ENCODE peak calls at places on chromosomes 12 and 14, in four cellular contexts. U is hypothalamus; I is stimulated activated CD8-positive, alpha-beta memory T cell treated with anti-CD3 and anti-CD28 coated beads, Interleukin-4, amount 100 ng/mL, for 1 hour; P is stimulated activated CD4-positive, alpha-beta T cell treated with anti-CD3 and anti-CD28 coated beads, Interleukin-4, amount 100 ng/mL, for 48 hours. S is an unnamed sample.
A peak's percentile ranks its signal among the peaks of the same experiment; 100 is the strongest.

GRCh38 chr12:129540249-129540648 is 363.6 kb downstream of the TMEM132D start:
- DNase-seq in I (no peak), P (no peak), U (no peak), S (no peak)

GRCh38 chr12:10722502-10722904 is 620 bp downstream of the YBX3 start:
- DNase-seq in P (peak; percentile 49), I (peak; percentile 25), U (peak; percentile 34), S (peak; percentile 32)

GRCh38 chr12:117093918-117094630 is 5.1 kb downstream of the TESC start:
- DNase-seq in I (no peak), P (no peak), U (no peak), S (no peak)

GRCh38 chr12:107571492-107571891 is 114.1 kb upstream of the PWP1 start:
- DNase-seq in I (no peak), U (no peak), P (no peak), S (no peak)

GRCh38 chr14:25836647-25837046 is 761.2 kb downstream of the NOVA1 start:
- DNase-seq in U (no peak), P (no peak), I (no peak), S (no peak)

GRCh38 chr12:103392722-103393121 is 103.0 kb downstream of the C12orf42 start:
- DNase-seq in I (no peak), P (no peak), U (no peak), S (no peak)

GRCh38 chr12:25769076-25769945 is 189.2 kb upstream of the RASSF8 start:
- DNase-seq in I (no peak), P (no peak), U (no peak), S (no peak)

GRCh38 chr14:101578489-101578888 is 17.2 kb downstream of the DIO3 start:
- DNase-seq in U (no peak), I (no peak), P (no peak), S (no peak)

GRCh38 chr14:32404784-32405573 is 75.9 kb downstream of the AKAP6 start:
- DNase-seq in I (no peak), P (no peak), U (no peak), S (no peak)

GRCh38 chr14:61150851-61151250 is 130.3 kb downstream of the TMEM30B start:
- DNase-seq in P (no peak), U (no peak), I (no peak), S (no peak)

GRCh38 chr12:109900752-109901580 is 892 bp downstream of the TCHP start:
- DNase-seq in I (no peak), U (no peak), P (no peak), S (no peak)

GRCh38 chr14:99389171-99389826 is 91.4 kb downstream of the SETD3 start:
- DNase-seq in I (no peak), U (no peak), P (peak; percentile 46), S (no peak)

GRCh38 chr12:53862831-53863230 is 75.8 kb upstream of the HOXC13 start:
- DNase-seq in I (no peak), U (no peak), P (no peak), S (no peak)

GRCh38 chr14:60977848-60978247 is 3.0 kb downstream of the TRMT5 start:
- DNase-seq in U (no peak), P (no peak), I (no peak), S (no peak)

GRCh38 chr12:716506-716905 is 35.9 kb upstream of the WNK1 start:
- DNase-seq in U (no peak), I (no peak), P (no peak), S (no peak)

GRCh38 chr12:90281156-90281868 is 572.7 kb upstream of the ATP2B1 start:
- DNase-seq in U (no peak), I (no peak), P (no peak), S (no peak)

GRCh38 chr12:87155616-87156015 is 873.6 kb downstream of the C12orf50 start:
- DNase-seq in I (no peak), U (no peak), P (no peak), S (no peak)

GRCh38 chr12:15534322-15534721 is 212.0 kb downstream of the PTPRO start:
- DNase-seq in I (no peak), P (no peak), U (no peak), S (no peak)

GRCh38 chr14:104657563-104658324 is 31.7 kb upstream of the INF2 start:
- DNase-seq in I (no peak), U (no peak), P (no peak), S (peak; percentile 49)

GRCh38 chr12:111412830-111413441 is 7.2 kb downstream of the SH2B3 start:
- DNase-seq in U (no peak), P (no peak), I (no peak), S (no peak)

GRCh38 chr12:5247144-5247543 is 184.8 kb upstream of the NTF3 start:
- DNase-seq in I (no peak), P (no peak), U (no peak), S (no peak)

GRCh38 chr14:63011609-63012008 is 33.6 kb downstream of the KCNH5 start:
- DNase-seq in U (no peak), I (no peak), P (no peak), S (no peak)

GRCh38 chr12:100193085-100193484 is 7.5 kb upstream of the ACTR6 start:
- DNase-seq in U (no peak), I (no peak), P (no peak), S (no peak)

GRCh38 chr14:104099096-104100041 is 13.9 kb downstream of the ASPG start:
- DNase-seq in I (no peak), U (no peak), P (no peak), S (peak; percentile 75)

GRCh38 chr12:51246254-51246853 is 7.7 kb downstream of the DAZAP2 start:
- DNase-seq in I (no peak), P (no peak), U (no peak), S (no peak)

GRCh38 chr12:58668831-58669230 is 251.5 kb downstream of the LRIG3 start:
- DNase-seq in U (no peak), P (no peak), I (no peak), S (no peak)

GRCh38 chr12:47935196-47935595 is 28.2 kb upstream of the TMEM106C start:
- DNase-seq in U (no peak), P (no peak), I (no peak), S (no peak)

GRCh38 chr14:20631023-20631820 is 10.3 kb downstream of the OR6S1 start:
- DNase-seq in I (no peak), P (peak; percentile 54), U (no peak), S (no peak)

GRCh38 chr14:90513151-90514014 is 116.6 kb downstream of the CALM1 start:
- DNase-seq in I (no peak), U (peak; percentile 95), P (no peak), S (no peak)

GRCh38 chr12:127548123-127548553 is 718.8 kb upstream of the TMEM132C start:
- DNase-seq in I (no peak), P (no peak), U (no peak), S (no peak)

GRCh38 chr14:97276573-97276972 is 479.4 kb downstream of the VRK1 start:
- DNase-seq in U (no peak), I (no peak), P (no peak), S (no peak)

GRCh38 chr14:21069388-21070082 is 569 bp upstream of the ARHGEF40 start:
- DNase-seq in U (peak; percentile 55), P (no peak), I (no peak), S (no peak)

GRCh38 chr14:66910306-66910705 is 278.9 kb upstream of the GARIN2 start:
- DNase-seq in P (no peak), U (no peak), I (no peak), S (no peak)

GRCh38 chr12:22172501-22172900 is 126.5 kb downstream of the CMAS start:
- DNase-seq in U (no peak), I (no peak), P (no peak), S (no peak)

S was measured in RWPE2.